ENCODE peak calls at places on chromosomes 1 and 21, in six cellular contexts. D, S, Q, T, C and O are unnamed samples.

GRCh38 chr1:10939654-10940450 is 72.6 kb upstream of the TARDBP start:
- DNase-seq in S (peak), D (no peak), C (no peak), Q (no peak), T (peak), O (no peak)

GRCh38 chr1:65235867-65236805 is 73.2 kb upstream of the DNAJC6 start:
- DNase-seq in T (peak), C (no peak), D (no peak), Q (no peak), S (no peak), O (no peak)

GRCh38 chr1:60874703-60875102 is 207.7 kb upstream of the NFIA start:
- DNase-seq in T (peak), C (no peak), Q (no peak), D (no peak), S (no peak), O (no peak)

GRCh38 chr1:95246511-95246910 is 12.5 kb downstream of the RWDD3 start:
- DNase-seq in C (no peak), Q (no peak), D (no peak), T (no peak), S (no peak), O (no peak)

GRCh38 chr1:111199881-111200801 is at the start of gene DENND2D:
- DNase-seq in D (peak), T (no peak), S (no peak), C (no peak), Q (peak), O (no peak)

GRCh38 chr1:53344921-53345838 is 17.3 kb upstream of the LRP8 start:
- DNase-seq in T (no peak), Q (peak), S (no peak), C (no peak), D (no peak), O (peak)

GRCh38 chr1:236397173-236397759 is 3.2 kb downstream of the EDARADD start:
- DNase-seq in S (no peak), D (no peak), T (peak), Q (no peak), C (no peak), O (no peak)

GRCh38 chr21:38937286-38937790 is 131.6 kb downstream of the ETS2 start:
- DNase-seq in T (no peak), C (no peak), D (no peak), S (no peak), Q (no peak), O (no peak)

GRCh38 chr1:109470245-109470644 is 3.9 kb downstream of the SYPL2 start:
- DNase-seq in S (no peak), T (no peak), C (no peak), Q (no peak), D (no peak), O (no peak)

GRCh38 chr1:204493145-204493881 is 1.3 kb downstream of the PIK3C2B start:
- DNase-seq in Q (peak), T (peak), C (no peak), D (peak), S (no peak), O (no peak)

GRCh38 chr1:6082430-6082971 is 36.8 kb downstream of the KCNAB2 start:
- DNase-seq in S (no peak), Q (no peak), C (no peak), T (peak), D (no peak), O (no peak)

GRCh38 chr1:58764294-58764978 is 19.4 kb downstream of the JUN start:
- DNase-seq in C (no peak), T (peak), S (no peak), Q (no peak), D (no peak), O (no peak)

GRCh38 chr1:17622823-17623222 is 83.3 kb downstream of the ARHGEF10L start:
- DNase-seq in D (no peak), C (no peak), S (no peak), T (no peak), Q (no peak), O (no peak)

GRCh38 chr1:42774928-42775549 is 8.0 kb downstream of the C1orf50 start:
- DNase-seq in Q (no peak), S (no peak), C (no peak), D (no peak), T (no peak), O (no peak)

GRCh38 chr21:39149008-39149407 is 34.2 kb downstream of the PSMG1 start:
- DNase-seq in T (no peak), C (no peak), Q (no peak), D (no peak), S (no peak), O (no peak)

GRCh38 chr1:202374077-202374476 is 25.6 kb downstream of the PPP1R12B start:
- DNase-seq in Q (no peak), C (no peak), T (no peak), D (no peak), S (no peak), O (no peak)

GRCh38 chr1:227920426-227920825 is 27.3 kb downstream of the WNT9A start:
- DNase-seq in T (no peak), Q (no peak), S (no peak), C (no peak), D (no peak), O (no peak)
- TF ChIP-seq CTCF in T (no peak), Q (no peak), S (no peak), C (no peak), D (no peak), O (no peak)

GRCh38 chr1:247402099-247402706 is 13.8 kb upstream of the NLRP3 start:
- DNase-seq in C (no peak), S (no peak), T (no peak), D (no peak), Q (no peak), O (no peak)
- TF ChIP-seq CTCF in C (no peak), S (no peak), T (no peak), D (no peak), Q (no peak), O (no peak)

GRCh38 chr21:19198801-19199200 is 795.2 kb upstream of the TMPRSS15 start:
- DNase-seq in C (no peak), Q (no peak), T (no peak), S (no peak), D (no peak), O (no peak)

GRCh38 chr21:19197950-19198349 is 794.4 kb upstream of the TMPRSS15 start:
- DNase-seq in D (no peak), Q (no peak), C (no peak), S (no peak), T (no peak), O (no peak)
- TF ChIP-seq CTCF in D (no peak), Q (no peak), C (no peak), S (no peak), T (no peak), O (no peak)

GRCh38 chr1:20141466-20141865 is 2.3 kb downstream of the PLA2G2F start:
- DNase-seq in C (no peak), Q (no peak), D (no peak), T (no peak), S (no peak), O (no peak)
- TF ChIP-seq CTCF in C (no peak), Q (no peak), D (no peak), T (no peak), S (no peak), O (no peak)

GRCh38 chr21:42254631-42255030 is 35.7 kb downstream of the ABCG1 start:
- DNase-seq in D (no peak), C (no peak), Q (no peak), S (no peak), T (no peak), O (no peak)

GRCh38 chr21:42256316-42256715 is 37.4 kb downstream of the ABCG1 start:
- DNase-seq in C (no peak), D (no peak), T (no peak), S (no peak), Q (no peak), O (no peak)

GRCh38 chr21:42255038-42255601 is 36.2 kb downstream of the ABCG1 start:
- DNase-seq in D (no peak), Q (no peak), S (no peak), T (no peak), C (no peak), O (no peak)

GRCh38 chr21:42257091-42257760 is 38.3 kb downstream of the ABCG1 start:
- DNase-seq in S (no peak), T (peak), D (no peak), Q (no peak), C (no peak), O (no peak)

DNA sequence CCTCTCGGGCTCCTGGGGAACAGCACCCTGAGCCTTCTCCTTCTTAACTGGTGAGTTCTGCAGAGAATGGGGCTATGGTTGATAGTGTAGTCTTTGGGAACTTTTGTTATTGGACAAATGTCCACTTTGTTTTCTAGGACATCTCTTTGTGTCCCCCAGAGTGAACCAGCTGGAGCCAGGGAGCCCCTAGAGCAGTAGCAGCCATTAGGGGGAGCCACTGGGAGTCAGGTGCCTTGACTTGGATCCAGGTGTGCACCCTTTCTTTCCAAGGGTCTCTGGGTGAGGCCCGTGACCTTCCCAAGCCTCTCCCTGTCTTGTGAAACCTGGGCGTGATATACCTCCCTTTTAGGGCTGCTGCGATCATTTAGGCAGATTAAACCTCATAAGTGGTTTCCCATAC is 36.9 kb downstream of the ABCG1 start:
- DNase-seq in S (no peak), C (peak), T (no peak), Q (no peak), D (no peak), O (no peak)
- TF ChIP-seq CTCF in S (peak), C (peak), T (no peak), Q (no peak), D (no peak), O (no peak)

GRCh38 chr21:40173833-40174232 is 306.6 kb downstream of the PCP4 start:
- DNase-seq in C (peak), D (no peak), S (no peak), T (no peak), Q (no peak), O (no peak)
- TF ChIP-seq CTCF in C (no peak), D (no peak), S (no peak), T (no peak), Q (no peak), O (no peak)

GRCh38 chr21:45080232-45080631 is 5.9 kb downstream of the ADARB1 start:
- DNase-seq in T (no peak), Q (no peak), S (no peak), D (no peak), C (no peak), O (no peak)

GRCh38 chr21:45080639-45081414 is 6.4 kb downstream of the ADARB1 start:
- DNase-seq in Q (no peak), D (no peak), S (no peak), T (peak), C (no peak), O (no peak)

GRCh38 chr21:45079351-45079750 is 5.0 kb downstream of the ADARB1 start:
- DNase-seq in T (peak), Q (no peak), S (no peak), C (no peak), D (no peak), O (no peak)

GRCh38 chr21:45082715-45083114 is 8.3 kb downstream of the ADARB1 start:
- DNase-seq in T (no peak), S (no peak), Q (no peak), C (no peak), D (no peak), O (no peak)

GRCh38 chr21:45081636-45082035 is 7.3 kb downstream of the ADARB1 start:
- DNase-seq in Q (no peak), S (no peak), C (no peak), T (no peak), D (no peak), O (no peak)
- TF ChIP-seq CTCF in Q (no peak), S (no peak), C (no peak), T (no peak), D (no peak), O (no peak)

DNA sequence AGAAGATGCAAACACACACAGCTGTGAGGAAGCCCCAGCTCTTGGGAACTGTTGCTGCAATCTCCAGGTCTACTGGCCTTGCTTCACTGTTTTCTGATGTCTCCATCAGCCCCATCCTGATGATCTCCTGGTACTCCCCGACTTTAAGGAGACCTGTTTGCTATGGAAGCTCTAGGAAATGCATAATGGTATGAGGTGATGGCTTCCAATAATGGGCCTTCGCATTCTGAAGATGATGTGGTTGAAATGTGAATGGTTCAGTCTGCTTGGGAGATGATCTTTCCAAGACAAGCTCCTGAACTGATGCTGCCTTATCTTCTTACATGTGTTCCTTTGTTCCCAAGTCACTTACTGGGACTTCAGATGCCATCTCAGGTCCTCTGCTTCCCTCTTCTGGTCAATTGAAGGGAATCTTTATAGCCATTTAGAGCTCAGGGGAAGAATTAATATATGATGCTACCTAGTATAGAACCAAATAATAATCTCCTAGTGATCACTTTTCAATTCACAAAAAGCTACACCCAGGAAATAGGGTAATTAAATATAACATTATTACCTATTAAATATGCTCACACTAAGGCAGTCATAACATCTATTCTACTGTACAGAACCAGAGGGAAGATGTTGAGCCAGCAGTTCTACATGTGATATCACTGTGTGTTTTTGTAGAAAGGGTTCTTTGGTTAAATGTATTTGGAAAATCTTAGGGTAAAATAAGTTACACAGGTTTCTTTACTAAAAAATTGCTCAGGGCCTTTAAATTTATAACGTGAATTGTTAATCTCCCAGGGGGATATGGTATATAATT is 73.9 kb upstream of the VTCN1 start:
- DNase-seq in D (no peak), S (no peak), C (no peak), T (peak), Q (no peak), O (no peak)
- TF ChIP-seq CTCF in D (peak), S (peak), C (peak), T (peak), Q (peak), O (no peak)

GRCh38 chr1:28180310-28181305 is 4.1 kb upstream of the PTAFR start:
- DNase-seq in S (no peak), T (no peak), Q (no peak), D (no peak), C (no peak), O (no peak)

GRCh38 chr1:28190337-28190979 is 14.0 kb upstream of the PTAFR start:
- DNase-seq in D (no peak), C (no peak), S (no peak), Q (no peak), T (peak), O (no peak)

DNA sequence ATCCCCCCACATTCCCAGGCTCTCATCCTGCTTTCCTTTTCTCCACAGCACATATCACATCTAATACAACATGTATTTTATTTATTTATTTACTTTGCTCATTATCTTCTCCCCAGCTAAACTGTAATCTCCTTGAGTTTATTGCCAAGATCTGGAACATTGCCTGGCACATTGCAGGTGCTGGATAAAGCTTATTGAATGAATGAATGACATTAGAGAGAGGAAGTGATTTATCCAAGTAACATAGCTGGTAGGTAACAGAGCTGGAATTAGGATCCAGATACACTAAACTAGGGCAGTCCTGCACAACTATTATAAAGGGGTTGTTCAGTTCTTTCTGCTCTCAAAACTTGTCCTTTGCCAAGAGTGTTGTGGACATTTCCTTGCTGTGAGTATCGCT is 8.6 kb upstream of the PTAFR start:
- DNase-seq in D (no peak), C (no peak), T (no peak), Q (no peak), S (no peak), O (no peak)
- TF ChIP-seq CTCF in D (no peak), C (no peak), T (no peak), Q (no peak), S (no peak), O (no peak)